ENCODE peak calls at places on chromosomes 16 and 17, in eight cellular contexts. One of them, this sample, is unnamed.

GRCh38 chr17:6420173-6420641 is 14.7 kb downstream of the AIPL1 start:
- DNase-seq in mammary epithelial cell: no peak
- DNase-seq in astrocyte of the spinal cord: peak
- DNase-seq in hepatocyte: peak
- DNase-seq in HAP-1: no peak
- DNase-seq in A673: peak
- DNase-seq in pancreas: no peak
- DNase-seq in K562: no peak
- DNase-seq in this sample: no peak

GRCh38 chr17:47792457-47792856 is 29.1 kb downstream of the OSBPL7 start:
- DNase-seq in mammary epithelial cell: no peak
- DNase-seq in astrocyte of the spinal cord: no peak
- DNase-seq in hepatocyte: no peak
- DNase-seq in HAP-1: no peak
- DNase-seq in A673: no peak
- DNase-seq in pancreas: no peak
- DNase-seq in K562: no peak
- DNase-seq in this sample: no peak

GRCh38 chr16:4660454-4661007 is 32.8 kb upstream of the NUDT16L1 start:
- DNase-seq in mammary epithelial cell: peak
- DNase-seq in astrocyte of the spinal cord: peak
- DNase-seq in hepatocyte: peak
- DNase-seq in HAP-1: no peak
- DNase-seq in A673: peak
- DNase-seq in pancreas: no peak
- DNase-seq in K562: no peak
- DNase-seq in this sample: peak

GRCh38 chr17:57675427-57675826 is 69.7 kb downstream of the CCDC182 start:
- DNase-seq in mammary epithelial cell: no peak
- DNase-seq in astrocyte of the spinal cord: no peak
- DNase-seq in hepatocyte: no peak
- DNase-seq in HAP-1: no peak
- DNase-seq in A673: no peak
- DNase-seq in pancreas: no peak
- DNase-seq in K562: no peak
- DNase-seq in this sample: no peak

GRCh38 chr17:53633856-53634255 is 188.9 kb upstream of the KIF2B start:
- DNase-seq in mammary epithelial cell: no peak
- DNase-seq in astrocyte of the spinal cord: no peak
- DNase-seq in hepatocyte: no peak
- DNase-seq in HAP-1: no peak
- DNase-seq in A673: peak
- DNase-seq in pancreas: no peak
- DNase-seq in K562: no peak
- DNase-seq in this sample: no peak

GRCh38 chr17:48150107-48150463 is 42.5 kb downstream of the SNX11 start:
- DNase-seq in mammary epithelial cell: no peak
- DNase-seq in astrocyte of the spinal cord: no peak
- DNase-seq in hepatocyte: no peak
- DNase-seq in HAP-1: no peak
- DNase-seq in A673: no peak
- DNase-seq in pancreas: no peak
- DNase-seq in K562: no peak
- DNase-seq in this sample: no peak

GRCh38 chr17:47978324-47978723 is 7.4 kb downstream of the CDK5RAP3 start:
- DNase-seq in mammary epithelial cell: peak
- DNase-seq in astrocyte of the spinal cord: peak
- DNase-seq in hepatocyte: peak
- DNase-seq in HAP-1: peak
- DNase-seq in A673: peak
- DNase-seq in pancreas: no peak
- DNase-seq in K562: peak
- DNase-seq in this sample: peak

GRCh38 chr17:57609125-57609877 is 135.8 kb downstream of the CCDC182 start:
- DNase-seq in mammary epithelial cell: no peak
- DNase-seq in astrocyte of the spinal cord: no peak
- DNase-seq in hepatocyte: peak
- DNase-seq in HAP-1: no peak
- DNase-seq in A673: no peak
- DNase-seq in pancreas: peak
- DNase-seq in K562: no peak
- DNase-seq in this sample: no peak

GRCh38 chr17:55926276-55926995 is 175.6 kb downstream of the PCTP start:
- DNase-seq in mammary epithelial cell: no peak
- DNase-seq in astrocyte of the spinal cord: no peak
- DNase-seq in hepatocyte: no peak
- DNase-seq in HAP-1: no peak
- DNase-seq in A673: peak
- DNase-seq in pancreas: no peak
- DNase-seq in K562: no peak
- DNase-seq in this sample: no peak

GRCh38 chr16:9053006-9053601 is 38.3 kb upstream of the HAPSTR1 start:
- DNase-seq in mammary epithelial cell: peak
- DNase-seq in astrocyte of the spinal cord: peak
- DNase-seq in hepatocyte: peak
- DNase-seq in HAP-1: peak
- DNase-seq in A673: peak
- DNase-seq in pancreas: no peak
- DNase-seq in K562: peak
- DNase-seq in this sample: peak
- H3K4me3 ChIP-seq in mammary epithelial cell: no peak
- H3K4me3 ChIP-seq in astrocyte of the spinal cord: no peak
- H3K4me3 ChIP-seq in hepatocyte: no peak
- H3K4me3 ChIP-seq in HAP-1: peak
- H3K4me3 ChIP-seq in A673: no peak
- H3K4me3 ChIP-seq in pancreas: no peak
- H3K4me3 ChIP-seq in K562: peak
- H3K4me3 ChIP-seq in this sample: no peak

DNA sequence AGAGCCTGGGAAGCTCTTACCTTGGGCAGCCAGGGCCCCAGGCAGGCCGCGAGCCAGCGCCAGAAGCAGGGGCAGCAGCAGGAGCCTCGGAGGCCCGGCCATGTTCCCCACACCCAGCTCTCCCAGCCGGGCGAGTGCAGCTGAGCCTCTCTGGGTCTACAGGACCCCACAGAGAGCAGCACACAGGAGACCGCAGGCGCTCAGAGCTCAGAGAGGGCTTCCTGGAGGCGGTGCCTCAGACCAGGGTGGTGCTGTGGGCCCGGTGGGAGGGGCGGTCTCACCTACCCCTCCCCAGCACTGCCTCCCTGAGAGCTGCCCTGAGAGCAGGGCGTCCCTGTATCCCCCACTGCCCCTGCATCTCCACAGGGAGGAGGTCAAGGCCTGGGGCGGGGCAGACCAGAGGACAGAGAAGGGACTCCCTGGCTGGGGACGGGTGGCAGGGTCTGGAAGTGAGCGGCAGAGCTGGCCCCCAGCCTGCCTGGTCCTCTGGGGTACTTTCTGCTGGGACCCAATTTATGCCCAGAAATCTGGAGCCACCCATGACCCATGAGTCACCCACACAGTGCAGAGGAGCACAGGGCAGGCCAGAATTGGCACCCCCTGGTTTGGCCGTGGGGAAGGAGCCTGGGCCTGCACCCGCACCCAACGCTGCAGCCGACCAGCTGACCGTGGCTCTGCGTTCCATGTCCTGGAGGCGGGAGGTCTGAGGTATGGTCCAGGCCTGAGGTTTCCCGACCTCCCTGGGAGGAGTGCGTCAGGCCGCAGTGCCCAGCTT is at the start of gene CD7:
- DNase-seq in mammary epithelial cell: no peak
- DNase-seq in astrocyte of the spinal cord: no peak
- DNase-seq in hepatocyte: no peak
- DNase-seq in HAP-1: no peak
- DNase-seq in A673: no peak
- DNase-seq in pancreas: no peak
- DNase-seq in K562: no peak
- DNase-seq in this sample: no peak
- H3K4me3 ChIP-seq in mammary epithelial cell: no peak
- H3K4me3 ChIP-seq in astrocyte of the spinal cord: no peak
- H3K4me3 ChIP-seq in hepatocyte: no peak
- H3K4me3 ChIP-seq in HAP-1: no peak
- H3K4me3 ChIP-seq in A673: no peak
- H3K4me3 ChIP-seq in pancreas: no peak
- H3K4me3 ChIP-seq in K562: no peak
- H3K4me3 ChIP-seq in this sample: no peak

GRCh38 chr16:19696961-19697360 is 21.1 kb downstream of the KNOP1 start:
- DNase-seq in mammary epithelial cell: no peak
- DNase-seq in astrocyte of the spinal cord: no peak
- DNase-seq in hepatocyte: no peak
- DNase-seq in HAP-1: no peak
- DNase-seq in A673: no peak
- DNase-seq in pancreas: no peak
- DNase-seq in K562: no peak
- DNase-seq in this sample: peak
- H3K4me3 ChIP-seq in mammary epithelial cell: no peak
- H3K4me3 ChIP-seq in astrocyte of the spinal cord: no peak
- H3K4me3 ChIP-seq in hepatocyte: no peak
- H3K4me3 ChIP-seq in HAP-1: no peak
- H3K4me3 ChIP-seq in A673: no peak
- H3K4me3 ChIP-seq in pancreas: no peak
- H3K4me3 ChIP-seq in K562: no peak
- H3K4me3 ChIP-seq in this sample: no peak

GRCh38 chr17:1078831-1079561 is 82.1 kb downstream of the TIMM22 start:
- DNase-seq in mammary epithelial cell: no peak
- DNase-seq in astrocyte of the spinal cord: no peak
- DNase-seq in hepatocyte: no peak
- DNase-seq in HAP-1: no peak
- DNase-seq in A673: peak
- DNase-seq in pancreas: no peak
- DNase-seq in K562: no peak
- DNase-seq in this sample: no peak
- H3K4me3 ChIP-seq in mammary epithelial cell: no peak
- H3K4me3 ChIP-seq in astrocyte of the spinal cord: no peak
- H3K4me3 ChIP-seq in hepatocyte: no peak
- H3K4me3 ChIP-seq in HAP-1: no peak
- H3K4me3 ChIP-seq in A673: no peak
- H3K4me3 ChIP-seq in pancreas: no peak
- H3K4me3 ChIP-seq in K562: no peak
- H3K4me3 ChIP-seq in this sample: peak

DNA sequence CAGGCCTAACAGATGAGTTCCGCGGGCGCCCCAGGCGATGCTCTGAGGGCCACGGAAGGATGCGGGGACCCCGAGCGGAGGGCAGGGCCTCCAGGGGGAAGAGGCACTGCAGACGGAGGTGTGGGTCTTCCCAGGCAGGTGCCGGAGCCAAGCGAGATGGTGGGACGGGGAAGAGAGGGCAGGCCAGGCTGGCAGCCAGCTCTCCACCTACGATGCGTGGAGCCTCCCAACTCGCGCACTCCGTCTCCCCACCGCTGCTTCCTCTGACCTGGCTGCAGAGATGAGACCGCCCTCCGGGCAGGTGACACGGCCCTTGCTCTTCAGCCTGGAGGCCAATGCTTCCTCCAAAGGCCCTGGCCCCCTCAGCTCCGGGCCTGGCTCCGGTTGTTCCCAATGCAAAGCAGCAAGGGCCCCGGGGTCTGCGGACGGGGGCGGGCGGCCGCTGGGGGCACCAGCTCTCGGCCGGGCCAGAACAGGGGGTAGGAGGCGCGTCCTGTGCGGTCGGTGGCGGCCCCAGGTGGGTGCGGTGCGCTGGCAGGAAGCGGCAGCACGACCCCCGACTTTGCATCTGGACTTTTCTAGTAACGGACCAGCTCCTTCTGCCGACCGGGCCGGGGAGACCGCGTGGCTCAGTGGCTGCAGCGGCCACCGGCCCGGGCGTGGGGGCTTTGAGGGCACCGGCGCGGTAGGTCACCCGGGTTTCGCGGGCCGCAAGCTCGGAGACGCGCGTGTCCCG is 1.5 kb upstream of the SOX8 start:
- DNase-seq in mammary epithelial cell: no peak
- DNase-seq in astrocyte of the spinal cord: no peak
- DNase-seq in hepatocyte: no peak
- DNase-seq in HAP-1: no peak
- DNase-seq in A673: no peak
- DNase-seq in pancreas: no peak
- DNase-seq in K562: no peak
- DNase-seq in this sample: no peak
- H3K4me3 ChIP-seq in mammary epithelial cell: no peak
- H3K4me3 ChIP-seq in astrocyte of the spinal cord: no peak
- H3K4me3 ChIP-seq in hepatocyte: peak
- H3K4me3 ChIP-seq in HAP-1: peak
- H3K4me3 ChIP-seq in A673: peak
- H3K4me3 ChIP-seq in pancreas: peak
- H3K4me3 ChIP-seq in K562: no peak
- H3K4me3 ChIP-seq in this sample: peak

GRCh38 chr17:50273654-50274040 is 619 bp upstream of the TMEM92 start:
- DNase-seq in mammary epithelial cell: no peak
- DNase-seq in astrocyte of the spinal cord: no peak
- DNase-seq in hepatocyte: no peak
- DNase-seq in HAP-1: no peak
- DNase-seq in A673: no peak
- DNase-seq in pancreas: no peak
- DNase-seq in K562: no peak
- DNase-seq in this sample: no peak

GRCh38 chr17:50275279-50275678 is 1.0 kb downstream of the TMEM92 start:
- DNase-seq in mammary epithelial cell: no peak
- DNase-seq in astrocyte of the spinal cord: no peak
- DNase-seq in hepatocyte: no peak
- DNase-seq in HAP-1: no peak
- DNase-seq in A673: no peak
- DNase-seq in pancreas: peak
- DNase-seq in K562: no peak
- DNase-seq in this sample: no peak

GRCh38 chr17:50272711-50273653 is 1.3 kb upstream of the TMEM92 start:
- DNase-seq in mammary epithelial cell: no peak
- DNase-seq in astrocyte of the spinal cord: peak
- DNase-seq in hepatocyte: peak
- DNase-seq in HAP-1: no peak
- DNase-seq in A673: peak
- DNase-seq in pancreas: peak
- DNase-seq in K562: peak
- DNase-seq in this sample: peak

GRCh38 chr17:50274945-50275221 is 617 bp downstream of the TMEM92 start:
- DNase-seq in mammary epithelial cell: no peak
- DNase-seq in astrocyte of the spinal cord: no peak
- DNase-seq in hepatocyte: no peak
- DNase-seq in HAP-1: no peak
- DNase-seq in A673: no peak
- DNase-seq in pancreas: no peak
- DNase-seq in K562: no peak
- DNase-seq in this sample: no peak

DNA sequence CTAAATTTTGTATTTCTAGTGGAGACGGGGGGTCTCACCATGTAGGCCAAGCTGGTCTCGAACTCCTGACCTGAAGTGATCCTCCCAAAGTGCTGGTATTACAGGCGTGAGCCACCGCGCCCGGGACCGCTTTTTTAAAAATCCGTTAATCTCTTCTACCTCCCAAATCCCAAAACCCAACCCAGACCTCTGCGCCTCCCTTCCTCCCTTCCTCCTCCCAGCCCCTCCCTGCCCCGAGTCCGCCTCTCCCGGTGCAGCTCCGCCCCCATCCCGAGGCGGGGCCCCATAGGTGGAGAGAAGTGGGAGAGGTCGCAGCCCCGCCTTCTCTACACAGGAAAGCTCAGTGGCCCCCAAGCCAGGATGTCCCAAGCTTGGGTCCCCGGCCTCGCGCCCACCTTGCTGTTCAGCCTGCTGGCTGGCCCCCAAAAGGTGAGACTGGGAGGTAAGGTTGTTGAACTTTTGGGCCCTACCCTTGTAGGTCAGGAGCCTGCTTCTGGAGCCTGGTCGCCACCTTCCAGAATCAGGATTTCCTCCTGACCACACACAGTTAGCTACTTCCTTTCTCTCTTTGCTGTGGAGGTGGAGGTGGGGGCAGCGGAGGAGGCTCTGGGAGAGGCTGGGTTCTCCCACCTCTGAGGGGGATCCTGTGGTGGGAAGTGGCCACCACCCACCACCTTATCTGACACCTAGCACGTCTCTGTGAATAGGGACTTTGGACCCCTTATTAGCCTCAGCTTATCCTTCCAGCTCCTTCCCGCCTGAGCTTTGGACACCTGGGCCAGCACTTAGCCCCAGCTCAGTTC is at the start of gene TMEM92:
- DNase-seq in mammary epithelial cell: no peak
- DNase-seq in astrocyte of the spinal cord: peak
- DNase-seq in hepatocyte: peak
- DNase-seq in HAP-1: peak
- DNase-seq in A673: peak
- DNase-seq in pancreas: peak
- DNase-seq in K562: peak
- DNase-seq in this sample: no peak
- H3K4me3 ChIP-seq in mammary epithelial cell: peak
- H3K4me3 ChIP-seq in astrocyte of the spinal cord: peak
- H3K4me3 ChIP-seq in hepatocyte: peak
- H3K4me3 ChIP-seq in HAP-1: peak
- H3K4me3 ChIP-seq in A673: peak
- H3K4me3 ChIP-seq in pancreas: peak
- H3K4me3 ChIP-seq in K562: peak
- H3K4me3 ChIP-seq in this sample: peak